ENCODE peak calls at places on chromosomes 11 and 22, in nine cellular contexts. O is neural progenitor cell, Q is fibroblast of mammary gland, T is NB4, E is right atrium auricular region, Y is pancreas, M is colonic mucosa, J is cardiac muscle cell, F is upper lobe of right lung. C is an unnamed sample.

GRCh38 chr22:31093956-31094622 is 13.0 kb downstream of the SMTN start:
- DNase-seq in O (no peak), Q (no peak), T (no peak), E (no peak), Y (peak), M (no peak), J (no peak), F (no peak), C (peak)

GRCh38 chr22:49768077-49768476 is 59.6 kb downstream of the BRD1 start:
- DNase-seq in O (no peak), Q (no peak), T (no peak), E (no peak), Y (peak), M (no peak), J (no peak), F (peak), C (no peak)

GRCh38 chr11:47234669-47235075 is 13.9 kb downstream of the ACP2 start:
- DNase-seq in O (no peak), Q (peak), T (no peak), E (no peak), Y (peak), M (no peak), J (no peak), F (no peak), C (no peak)

GRCh38 chr11:94678236-94678635 is 89.9 kb upstream of the AMOTL1 start:
- DNase-seq in O (no peak), Q (no peak), T (no peak), E (no peak), Y (no peak), M (no peak), J (no peak), F (no peak), C (no peak)

GRCh38 chr22:42142771-42143461 is 12.3 kb upstream of the CYP2D6 start:
- DNase-seq in O (no peak), Q (no peak), T (no peak), E (no peak), Y (no peak), M (no peak), J (no peak), F (no peak), C (no peak)

GRCh38 chr11:118923721-118924587 is 1.8 kb downstream of the BCL9L start:
- DNase-seq in O (no peak), Q (no peak), T (no peak), E (no peak), Y (peak), M (peak), J (no peak), F (peak), C (no peak)

GRCh38 chr22:49582171-49582570 is 245.5 kb downstream of the BRD1 start:
- DNase-seq in O (no peak), Q (no peak), T (no peak), E (no peak), Y (no peak), M (no peak), J (no peak), F (no peak), C (no peak)

GRCh38 chr11:76824980-76825725 is 35.6 kb upstream of the ACER3 start:
- DNase-seq in O (no peak), Q (peak), T (no peak), E (no peak), Y (no peak), M (peak), J (no peak), F (no peak), C (no peak)

GRCh38 chr22:47245786-47246185 is 483.3 kb downstream of the TBC1D22A start:
- DNase-seq in O (no peak), Q (no peak), T (no peak), E (peak), Y (no peak), M (no peak), J (no peak), F (no peak), C (no peak)

GRCh38 chr11:111982019-111982464 is 43.2 kb upstream of the DLAT start:
- DNase-seq in O (peak), Q (peak), T (peak), E (no peak), Y (peak), M (peak), J (peak), F (peak), C (no peak)

GRCh38 chr11:116042125-116042524 is 537.9 kb upstream of the CADM1 start:
- DNase-seq in O (no peak), Q (no peak), T (no peak), E (no peak), Y (no peak), M (no peak), J (no peak), F (no peak), C (no peak)

GRCh38 chr11:36750349-36750748 is 152.3 kb upstream of the RAG2 start:
- DNase-seq in O (no peak), Q (peak), T (peak), E (no peak), Y (no peak), M (no peak), J (no peak), F (no peak), C (no peak)

GRCh38 chr22:30865656-30866055 is 102.9 kb downstream of the MORC2 start:
- DNase-seq in O (no peak), Q (no peak), T (no peak), E (no peak), Y (no peak), M (no peak), J (no peak), F (peak), C (no peak)

GRCh38 chr11:65352783-65353182 is 1.8 kb upstream of the TIGD3 start:
- DNase-seq in O (no peak), Q (peak), T (peak), E (no peak), Y (no peak), M (no peak), J (no peak), F (no peak), C (no peak)

DNA sequence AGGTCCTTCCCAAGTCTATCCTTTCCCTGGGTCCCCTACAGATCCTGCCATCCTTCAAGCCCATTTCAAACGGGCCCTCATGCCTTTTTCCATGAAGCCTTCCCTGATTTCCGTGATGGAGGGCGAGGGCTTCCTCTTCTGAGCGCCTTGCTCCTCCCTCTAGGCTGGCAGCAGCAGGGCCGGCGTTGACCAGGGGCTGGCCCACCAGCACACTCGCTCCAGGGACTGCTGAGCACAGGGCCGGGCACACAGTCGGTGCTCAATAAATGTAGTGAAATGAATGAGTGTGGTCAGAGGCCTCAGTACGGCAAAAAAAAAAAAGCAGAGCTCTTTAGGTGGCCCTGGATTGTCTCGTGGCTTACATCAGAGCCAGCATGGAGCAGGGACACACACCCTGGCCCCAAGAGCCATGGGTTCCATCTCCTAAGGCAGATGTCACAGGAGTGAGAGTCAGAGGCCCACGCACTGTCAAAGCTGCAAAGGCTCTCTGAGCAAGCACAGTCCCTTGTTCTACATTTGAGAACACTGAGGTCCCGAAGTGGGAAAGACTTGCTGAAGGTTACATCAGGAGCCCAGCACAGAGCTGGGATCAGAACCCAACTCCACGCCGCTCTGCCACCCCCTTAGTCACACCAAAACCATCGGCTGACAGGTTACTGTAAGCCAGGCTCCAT is 3.1 kb downstream of the IL2RB start:
- DNase-seq in O (no peak), Q (no peak), T (no peak), E (no peak), Y (no peak), M (no peak), J (no peak), F (no peak), C (no peak)
- TF ChIP-seq CTCF in O (no peak), Q (no peak), T (no peak), E (no peak), Y (no peak), M (no peak), J (no peak), F (no peak), C (no peak)

DNA sequence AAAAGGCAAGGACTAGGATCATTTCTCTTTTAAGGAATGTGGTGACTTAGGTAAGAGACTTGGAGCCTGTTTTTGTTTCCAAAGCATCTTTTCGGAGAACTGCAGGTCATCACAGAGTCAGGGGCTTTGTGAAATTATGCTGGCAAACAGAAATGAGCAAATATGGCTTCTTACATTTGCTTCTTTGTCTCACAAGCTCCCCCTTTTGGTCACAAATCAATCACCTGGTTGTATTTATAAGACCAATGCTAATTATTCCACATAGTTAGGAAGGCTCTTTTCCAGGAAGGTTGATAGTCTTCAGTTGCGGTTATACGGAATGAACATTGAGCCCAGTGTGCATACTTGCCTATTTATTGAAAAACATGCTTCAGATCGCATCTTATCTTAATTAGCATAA is 34.6 kb upstream of the CEP126 start:
- DNase-seq in O (peak), Q (peak), T (peak), E (no peak), Y (no peak), M (no peak), J (peak), F (no peak), C (no peak)
- TF ChIP-seq CTCF in O (peak), Q (peak), T (peak), E (no peak), Y (no peak), M (no peak), J (peak), F (peak), C (peak)

DNA sequence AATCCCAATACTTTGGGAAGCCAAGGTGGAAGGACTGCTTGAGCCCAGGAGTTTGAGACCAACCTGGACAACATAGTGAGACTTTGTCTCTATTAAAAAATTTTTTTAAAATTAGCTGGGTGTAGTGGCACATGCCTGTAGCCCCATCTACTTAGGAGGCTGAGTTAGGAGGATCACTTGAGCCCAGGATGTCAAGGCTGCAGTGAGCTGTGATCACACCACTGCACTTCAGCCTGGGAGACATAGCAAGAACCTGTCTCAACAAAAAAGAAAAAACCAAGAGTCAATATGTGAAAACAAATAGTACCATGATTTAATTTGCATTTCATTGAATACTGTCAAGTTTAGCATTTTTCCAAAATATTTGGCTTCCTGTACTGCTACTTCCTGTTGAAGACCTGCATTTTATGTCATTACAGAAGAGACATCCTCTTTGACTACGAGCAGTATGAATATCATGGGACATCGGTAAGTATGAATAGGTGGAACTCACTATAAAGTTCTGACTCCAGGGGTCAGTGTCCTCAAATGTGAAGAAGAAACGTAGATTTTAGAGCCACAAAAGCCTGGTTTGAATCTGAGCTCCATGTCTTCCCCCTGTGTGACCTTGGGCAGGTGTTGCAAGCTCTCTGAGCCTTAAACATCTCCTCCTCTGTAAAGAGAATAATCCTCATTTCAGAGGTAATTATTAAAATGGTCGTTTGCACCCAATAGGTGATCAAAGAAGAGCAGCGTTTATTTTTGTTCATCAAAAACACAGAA is 16.0 kb downstream of the CDC45 start:
- DNase-seq in O (no peak), Q (peak), T (peak), E (no peak), Y (no peak), M (no peak), J (no peak), F (no peak), C (no peak)
- TF ChIP-seq CTCF in O (no peak), Q (peak), T (no peak), E (no peak), Y (no peak), M (no peak), J (peak), F (peak), C (no peak)

DNA sequence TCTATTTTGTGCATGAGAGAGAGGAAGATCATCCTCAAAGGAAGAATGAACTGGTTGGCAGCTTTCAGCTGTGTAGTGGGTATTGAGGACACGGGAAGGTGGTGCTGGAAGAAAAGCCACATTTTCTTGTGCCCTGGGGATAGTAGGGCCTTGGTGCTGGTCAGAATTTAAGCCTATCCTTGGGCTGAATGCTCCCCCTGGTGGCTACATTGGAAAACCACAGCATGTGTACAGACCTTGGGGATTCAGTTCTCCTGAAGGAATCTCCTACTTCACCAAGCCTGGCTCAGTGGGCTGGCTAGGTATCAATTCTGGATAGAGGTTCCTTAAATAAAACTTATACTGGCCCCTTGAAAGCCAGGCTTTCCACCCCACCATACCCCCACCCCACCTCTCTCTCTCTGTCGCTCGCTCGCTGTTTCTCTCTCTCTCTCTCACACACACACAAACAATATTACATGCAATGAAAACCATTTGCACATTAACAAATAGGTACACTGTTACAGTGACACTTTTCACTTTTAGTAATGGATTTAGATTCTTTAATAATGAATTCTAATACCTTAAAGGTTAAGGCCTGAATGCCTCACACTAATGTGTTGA is 2.8 kb upstream of the OR51M1 start:
- DNase-seq in O (peak), Q (peak), T (peak), E (no peak), Y (no peak), M (peak), J (peak), F (no peak), C (no peak)
- TF ChIP-seq CTCF in O (peak), Q (peak), T (peak), E (no peak), Y (peak), M (peak), J (peak), F (peak), C (peak)

DNA sequence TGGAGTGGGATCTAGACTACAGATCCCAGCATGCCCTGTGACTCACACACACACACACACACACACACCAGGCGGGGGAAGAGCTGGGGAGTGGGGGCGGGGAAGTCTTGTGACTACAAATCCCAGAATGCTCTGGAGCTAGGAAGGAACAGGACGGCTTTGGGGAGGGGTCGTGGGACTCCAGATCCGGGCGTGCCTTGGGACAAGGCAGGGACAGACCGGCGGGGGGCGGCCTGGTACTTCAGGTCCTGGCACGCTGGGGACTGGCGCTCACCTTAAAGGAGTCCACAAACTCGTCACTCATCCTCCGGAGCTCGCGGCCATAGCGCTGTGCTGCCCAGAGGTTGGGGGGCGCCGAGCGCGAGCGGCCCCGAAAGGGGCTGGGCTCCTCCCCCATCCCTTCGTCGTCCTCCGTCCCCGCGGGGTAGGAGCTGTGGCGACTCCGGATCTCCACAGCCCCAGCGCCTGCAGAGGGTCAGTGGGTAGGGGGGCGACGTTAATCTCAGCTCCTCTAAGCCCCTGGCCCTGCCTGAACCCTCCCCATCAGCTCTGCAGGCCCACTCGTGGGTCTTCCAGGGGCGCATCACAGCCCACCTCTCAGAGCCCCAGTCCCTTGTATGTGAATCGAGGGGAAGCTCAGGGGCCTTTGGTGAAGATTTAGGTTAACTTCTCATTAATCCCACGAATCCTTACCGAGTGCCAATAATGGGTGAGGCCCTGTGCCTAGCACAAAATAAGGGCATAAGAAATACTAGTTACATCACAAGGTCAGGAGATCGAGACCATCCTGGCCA is 12.9 kb downstream of the BAD start:
- DNase-seq in O (peak), Q (peak), T (peak), E (peak), Y (peak), M (peak), J (peak), F (peak), C (no peak)
- TF ChIP-seq CTCF in O (peak), Q (no peak), T (peak), E (no peak), Y (no peak), M (no peak), J (peak), F (peak), C (peak)